ENCODE peak calls at places on chromosomes 2 and 18, in nine cellular contexts. V is HCT116, N is adrenal gland, L is tibial nerve, W is uterus, G is A549, O is heart left ventricle, Z is lower leg skin, U is prostate gland. Y is an unnamed sample.

GRCh38 chr2:37827911-37828411 is 97.1 kb upstream of the RMDN2 start:
- DNase-seq in Z (peak; percentile 43), U (no peak), G (no peak), V (no peak), O (peak; percentile 63), L (no peak), W (no peak), N (no peak), Y (no peak)

GRCh38 chr2:46519265-46519664 is 39.9 kb downstream of the TMEM247 start:
- DNase-seq in O (no peak), Z (no peak), L (no peak), U (no peak), V (no peak), N (no peak), W (no peak), G (no peak), Y (no peak)

GRCh38 chr2:133667085-133667484 is 98.8 kb upstream of the NCKAP5 start:
- DNase-seq in Z (no peak), L (no peak), V (no peak), W (no peak), G (peak; percentile 45), N (no peak), U (no peak), O (no peak), Y (no peak)

GRCh38 chr2:3126686-3127278 is 250.8 kb downstream of the EIPR1 start:
- DNase-seq in N (no peak), G (no peak), W (no peak), L (no peak), O (no peak), U (no peak), V (no peak), Z (peak; percentile 66), Y (no peak)

GRCh38 chr2:177289824-177290632 is 25.5 kb upstream of the NFE2L2 start:
- DNase-seq in Z (no peak), O (no peak), G (no peak), W (no peak), N (no peak), L (no peak), V (no peak), U (no peak), Y (no peak)

GRCh38 chr18:54269924-54270844 is 867 bp downstream of the POLI start:
- DNase-seq in U (peak; percentile 39), N (peak; percentile 69), L (peak; percentile 18), W (no peak), V (peak; percentile 68), G (peak; percentile 74), Z (peak; percentile 86), O (peak; percentile 68), Y (peak; percentile 80)

GRCh38 chr2:70301344-70302194 is at the start of gene FAM136A:
- DNase-seq in Z (peak; percentile 96), U (peak; percentile 78), N (peak; percentile 90), V (peak; percentile 59), L (peak; percentile 62), G (peak; percentile 89), O (peak; percentile 89), W (peak; percentile 87), Y (peak; percentile 91)

GRCh38 chr18:10085876-10086275 is 172.1 kb downstream of the VAPA start:
- DNase-seq in N (no peak), O (no peak), W (no peak), V (no peak), G (no peak), Z (peak; percentile 56), U (no peak), L (no peak), Y (no peak)

GRCh38 chr2:10833021-10833420 is 20.4 kb upstream of the PDIA6 start:
- DNase-seq in N (no peak), L (no peak), O (no peak), G (no peak), U (no peak), V (no peak), W (no peak), Z (no peak), Y (no peak)

GRCh38 chr2:233426619-233427342 is 72.5 kb downstream of the DGKD start:
- DNase-seq in L (no peak), O (no peak), W (no peak), G (peak; percentile 90), V (peak; percentile 79), U (no peak), Z (no peak), N (no peak), Y (no peak)

GRCh38 chr2:173631123-173631450 is 276.4 kb downstream of the CDCA7 start:
- DNase-seq in Z (no peak), L (no peak), V (no peak), N (no peak), U (no peak), W (peak; percentile 32), G (peak; percentile 27), O (peak; percentile 46), Y (no peak)

GRCh38 chr2:12555012-12555645 is 161.6 kb upstream of the TRIB2 start:
- DNase-seq in O (no peak), N (no peak), W (no peak), Z (no peak), G (no peak), V (no peak), L (no peak), U (no peak), Y (no peak)

GRCh38 chr2:15693926-15694588 is 102.4 kb downstream of the DDX1 start:
- DNase-seq in L (no peak), N (no peak), O (no peak), Z (no peak), W (no peak), V (no peak), G (no peak), U (no peak), Y (no peak)

GRCh38 chr2:187693923-187694322 is 139.7 kb upstream of the TFPI start:
- DNase-seq in G (no peak), N (no peak), U (no peak), Z (no peak), V (no peak), L (no peak), W (no peak), O (no peak), Y (no peak)

GRCh38 chr2:32502941-32503340 is 124.9 kb upstream of the TTC27 start:
- DNase-seq in N (no peak), L (no peak), U (no peak), V (no peak), O (no peak), Z (no peak), W (no peak), G (no peak), Y (no peak)

GRCh38 chr2:191204443-191204842 is 40.8 kb upstream of the MYO1B start:
- DNase-seq in U (no peak), L (no peak), W (no peak), O (no peak), G (no peak), V (no peak), Z (no peak), N (no peak), Y (no peak)

GRCh38 chr18:59271606-59272220 is 1.5 kb downstream of the RAX start:
- DNase-seq in U (no peak), V (no peak), L (no peak), W (no peak), Z (no peak), G (no peak), O (no peak), N (no peak), Y (no peak)
- H3K4me3 ChIP-seq in U (no peak overlapping the region), V (no peak overlapping the region), L (no peak overlapping the region), W (no peak overlapping the region), Z (no peak overlapping the region), G (no peak overlapping the region), O (no peak overlapping the region), N (no peak overlapping the region), Y (no peak overlapping the region)

GRCh38 chr2:241598487-241598886 is 38.5 kb downstream of the THAP4 start:
- DNase-seq in Z (no peak), V (peak; percentile 27), W (no peak), L (no peak), O (no peak), U (no peak), G (peak; percentile 35), N (no peak), Y (no peak)
- TF ChIP-seq POLR2A in Z (no peak), V (no peak), W (no peak), L (no peak), O (no peak), U (no peak), G (no peak), N (no peak), Y (no peak)

GRCh38 chr2:201784547-201784946 is 3.8 kb upstream of the ALS2 start:
- DNase-seq in Z (no peak), G (no peak), N (no peak), L (no peak), U (no peak), V (no peak), W (no peak), O (no peak), Y (no peak)
- TF ChIP-seq CTCF in Z (no peak), G (no peak), N (no peak), L (no peak), U (no peak), V (no peak), W (no peak), O (no peak), Y (no peak)

GRCh38 chr18:79798346-79798998 is 734 bp downstream of the KCNG2 start:
- DNase-seq in L (no peak), W (no peak), O (no peak), N (no peak), V (no peak), U (no peak), G (no peak), Z (no peak), Y (peak; percentile 45)

GRCh38 chr18:79796016-79796415 is 1.7 kb upstream of the KCNG2 start:
- DNase-seq in V (no peak), O (no peak), U (no peak), L (no peak), N (no peak), W (no peak), G (no peak), Z (no peak), Y (peak; percentile 36)

GRCh38 chr18:79796531-79797390 is 977 bp upstream of the KCNG2 start:
- DNase-seq in U (no peak), G (no peak), O (no peak), N (no peak), Z (no peak), W (no peak), L (no peak), V (no peak), Y (peak; percentile 59)

GRCh38 chr18:79798999-79799370 is 1.2 kb downstream of the KCNG2 start:
- DNase-seq in W (no peak), V (no peak), O (no peak), U (no peak), Z (no peak), G (no peak), N (no peak), L (no peak), Y (no peak)

DNA sequence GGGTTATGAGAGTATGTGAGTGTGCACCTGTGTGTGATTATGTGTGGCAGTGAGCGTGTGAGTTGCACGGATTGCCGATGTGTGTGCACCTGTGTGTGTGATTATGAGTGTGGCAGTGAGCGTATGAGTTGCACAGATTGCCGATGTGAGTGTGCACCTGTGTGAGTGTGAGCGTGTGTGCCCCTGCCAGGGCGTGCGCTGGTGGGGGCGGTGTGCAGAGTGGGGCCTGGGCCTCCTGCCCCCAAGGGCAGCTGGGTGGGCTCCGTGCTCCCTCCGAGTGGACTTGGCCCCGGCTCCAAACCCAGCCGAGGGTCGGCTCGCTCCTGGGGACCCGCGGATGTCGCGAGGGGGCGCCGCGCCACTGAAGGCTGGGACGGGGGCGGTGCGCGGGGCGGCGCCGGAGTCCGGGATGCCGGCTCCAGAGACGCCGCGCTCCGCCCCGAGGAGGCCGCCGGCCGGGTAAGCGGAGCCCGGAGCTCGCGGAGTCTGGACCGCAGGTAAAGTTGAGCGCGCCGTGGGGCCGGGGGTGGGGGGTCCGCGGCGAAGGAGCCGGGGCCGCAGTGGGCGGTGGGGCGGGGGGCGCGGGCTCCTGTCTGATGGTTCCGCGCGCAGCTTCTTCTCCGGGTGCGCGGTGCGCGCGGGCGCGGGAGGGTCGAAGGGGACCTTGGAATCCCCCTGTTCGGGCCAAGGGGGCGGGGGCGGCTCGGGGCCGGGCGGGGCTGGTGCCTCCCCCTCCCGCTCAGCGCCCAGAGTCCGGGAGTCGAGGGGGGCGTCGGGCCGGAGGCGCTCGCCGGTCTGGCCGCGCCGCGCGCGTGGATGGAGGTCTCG is at the start of gene KCNG2:
- DNase-seq in W (no peak), O (no peak), G (peak; percentile 19), L (no peak), Z (no peak), N (no peak), V (no peak), U (no peak), Y (peak; percentile 44)
- H3K4me3 ChIP-seq in W (no peak within 1 kb of the TSS), O (peak within 1 kb of the TSS; percentile 37), G (peak within 1 kb of the TSS; percentile 35), L (peak within 1 kb of the TSS; percentile 7), Z (no peak within 1 kb of the TSS), N (no peak within 1 kb of the TSS), V (no peak within 1 kb of the TSS), U (peak within 1 kb of the TSS; percentile 32), Y (peak within 1 kb of the TSS; percentile 20)

Y was measured in sigmoid colon.